ENCODE peak calls at places on chromosomes 7 and 10, in four cellular contexts. Q is H9, P is mesendoderm, Z is mesenchymal stem cell. X is an unnamed sample.

GRCh38 chr7:157517782-157518513 is 181.1 kb downstream of the DNAJB6 start:
- DNase-seq in Q (no peak), P (no peak), Z (no peak), X (no peak)

GRCh38 chr7:90749774-90750173 is 153.7 kb downstream of the CDK14 start:
- DNase-seq in Q (no peak), P (peak), Z (peak), X (peak)

GRCh38 chr10:69332278-69333010 is 54.1 kb downstream of the HK1 start:
- DNase-seq in Q (no peak), P (no peak), Z (peak), X (no peak)

GRCh38 chr7:105975770-105976428 is 12.8 kb downstream of the CDHR3 start:
- DNase-seq in Q (no peak), P (peak), Z (peak), X (peak)

GRCh38 chr7:121003986-121004685 is 15.6 kb downstream of the CPED1 start:
- DNase-seq in Q (no peak), P (no peak), Z (no peak), X (no peak)

GRCh38 chr7:73971701-73972341 is 56.2 kb upstream of the ELN start:
- DNase-seq in Q (peak), P (peak), Z (no peak), X (no peak)

GRCh38 chr7:2266911-2267310 is 24.9 kb downstream of the NUDT1 start:
- DNase-seq in Q (no peak), P (no peak), Z (peak), X (peak)

GRCh38 chr10:28215930-28216329 is 86.9 kb downstream of the MPP7 start:
- DNase-seq in Q (no peak), P (no peak), Z (no peak), X (no peak)

GRCh38 chr7:142882338-142882678 is 3.2 kb downstream of the TRPV6 start:
- DNase-seq in Q (peak), P (no peak), Z (no peak), X (no peak)

GRCh38 chr7:6547400-6547799 is 3.9 kb downstream of the GRID2IP start:
- DNase-seq in Q (no peak), P (no peak), Z (no peak), X (no peak)
- H3K23ac ChIP-seq in Q (no peak), P (no peak), Z (no peak), X (no peak)

DNA sequence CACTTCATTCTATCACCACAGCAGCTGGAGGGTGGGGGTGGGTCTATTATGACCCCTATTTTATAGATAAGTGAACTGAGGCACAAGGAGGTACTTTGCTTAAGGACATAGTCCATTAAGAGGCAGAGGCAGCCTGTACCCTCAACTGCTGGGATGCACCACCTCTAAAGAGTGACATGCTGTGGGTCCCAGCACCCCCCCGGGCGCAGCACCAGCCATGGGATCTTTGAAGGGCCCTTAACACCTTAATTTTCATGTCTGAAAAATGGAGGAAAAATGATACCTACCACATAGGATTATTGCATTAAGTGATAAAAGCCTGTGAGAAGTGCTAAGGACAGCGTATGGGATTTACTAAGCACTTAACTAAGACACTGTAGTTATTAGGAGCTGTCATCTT is 15.4 kb downstream of the ADCYAP1R1 start:
- DNase-seq in Q (no peak), P (no peak), Z (no peak), X (no peak)
- H2AK5ac ChIP-seq in Q (no peak), P (no peak), Z (no peak), X (no peak)

GRCh38 chr10:88209231-88209630 is 345.8 kb downstream of the PTEN start:
- DNase-seq in Q (no peak), P (no peak), Z (no peak), X (no peak)

GRCh38 chr10:88212069-88212468 is 348.6 kb downstream of the PTEN start:
- DNase-seq in Q (no peak), P (no peak), Z (no peak), X (no peak)

GRCh38 chr10:88209837-88210552 is 346.6 kb downstream of the PTEN start:
- DNase-seq in Q (no peak), P (no peak), Z (peak), X (peak)

GRCh38 chr10:88213206-88213605 is 349.8 kb downstream of the PTEN start:
- DNase-seq in Q (no peak), P (no peak), Z (no peak), X (no peak)

GRCh38 chr10:88211230-88211629 is 347.8 kb downstream of the PTEN start:
- DNase-seq in Q (no peak), P (no peak), Z (no peak), X (no peak)
- H3K23ac ChIP-seq in Q (no peak), P (no peak), Z (no peak), X (no peak)

GRCh38 chr7:155992107-155992506 is 179.8 kb upstream of the SHH start:
- DNase-seq in Q (no peak), P (no peak), Z (no peak), X (no peak)
- H2AK5ac ChIP-seq in Q (no peak), P (no peak), Z (no peak), X (no peak)